ENCODE peak calls at places on chromosomes 2 and 18, in four cellular contexts. N, A, R and C are unnamed samples.

GRCh38 chr2:85458611-85459563 is 40.4 kb downstream of the SH2D6 start:
- DNase-seq in N (no peak), A (no peak), R (no peak), C (no peak)

GRCh38 chr2:16252251-16252650 is 311.9 kb downstream of the MYCN start:
- DNase-seq in N (no peak), A (no peak), R (no peak), C (no peak)

GRCh38 chr2:181673178-181673577 is 7.1 kb downstream of the NEUROD1 start:
- DNase-seq in N (no peak), A (no peak), R (no peak), C (no peak)

GRCh38 chr2:111122631-111123421 is 2.1 kb downstream of the BCL2L11 start:
- DNase-seq in N (peak; percentile 79), A (peak; percentile 93), R (peak; percentile 25), C (no peak)

GRCh38 chr18:51193621-51194287 is 3.7 kb downstream of the MEX3C start:
- DNase-seq in N (no peak), A (peak; percentile 15), R (no peak), C (no peak)

GRCh38 chr2:71827146-71827874 is 320.4 kb downstream of the CYP26B1 start:
- DNase-seq in N (no peak), A (no peak), R (no peak), C (no peak)

GRCh38 chr2:237886702-237887481 is 27.5 kb downstream of the RAMP1 start:
- DNase-seq in N (no peak), A (peak; percentile 94), R (no peak), C (no peak)

GRCh38 chr2:239695728-239696240 is 295.0 kb upstream of the HDAC4 start:
- DNase-seq in N (no peak), A (no peak), R (no peak), C (no peak)

GRCh38 chr18:49849331-49850217 is 36.2 kb upstream of the ACAA2 start:
- DNase-seq in N (no peak), A (peak; percentile 85), R (peak; percentile 92), C (no peak)

GRCh38 chr2:225103737-225104141 is 61.5 kb upstream of the DOCK10 start:
- DNase-seq in N (no peak), A (peak; percentile 27), R (no peak), C (no peak)

GRCh38 chr2:100011272-100011711 is 131.1 kb downstream of the AFF3 start:
- DNase-seq in N (no peak), A (peak; percentile 35), R (no peak), C (no peak)

GRCh38 chr2:53129851-53130250 is 637.8 kb upstream of the CHAC2 start:
- DNase-seq in N (no peak), A (peak; percentile 83), R (no peak), C (no peak)

GRCh38 chr2:45586600-45586999 is 24.5 kb downstream of the SRBD1 start:
- DNase-seq in N (no peak), A (no peak), R (no peak), C (no peak)

GRCh38 chr2:10236571-10237391 is 65.9 kb upstream of the HPCAL1 start:
- DNase-seq in N (no peak), A (no peak), R (no peak), C (no peak)

GRCh38 chr18:63963610-63964256 is 6.1 kb upstream of the SERPINB8 start:
- DNase-seq in N (peak; percentile 52), A (peak; percentile 79), R (no peak), C (no peak)

GRCh38 chr2:145845207-145845894 is 1325.4 kb upstream of the ZEB2 start:
- DNase-seq in N (no peak), A (peak; percentile 71), R (no peak), C (no peak)

GRCh38 chr2:241855245-241855887 is 3.3 kb downstream of the PDCD1 start:
- DNase-seq in N (no peak), A (no peak), R (no peak), C (no peak)

GRCh38 chr2:200357845-200358244 is 51.4 kb downstream of the SPATS2L start:
- DNase-seq in N (no peak), A (peak; percentile 60), R (no peak), C (no peak)

GRCh38 chr2:71933467-71934319 is 214.0 kb downstream of the CYP26B1 start:
- DNase-seq in N (no peak), A (peak; percentile 67), R (no peak), C (no peak)

GRCh38 chr2:159713691-159714585 is 1.6 kb downstream of the MARCHF7 start:
- DNase-seq in N (no peak), A (peak; percentile 42), R (peak; percentile 21), C (no peak)

GRCh38 chr2:223784221-223784772 is 53.1 kb downstream of the AP1S3 start:
- DNase-seq in N (no peak), A (no peak), R (no peak), C (no peak)
- H3K4me3 ChIP-seq in N (no peak overlapping the region), A (no peak overlapping the region), R (no peak overlapping the region), C (no peak overlapping the region)

DNA sequence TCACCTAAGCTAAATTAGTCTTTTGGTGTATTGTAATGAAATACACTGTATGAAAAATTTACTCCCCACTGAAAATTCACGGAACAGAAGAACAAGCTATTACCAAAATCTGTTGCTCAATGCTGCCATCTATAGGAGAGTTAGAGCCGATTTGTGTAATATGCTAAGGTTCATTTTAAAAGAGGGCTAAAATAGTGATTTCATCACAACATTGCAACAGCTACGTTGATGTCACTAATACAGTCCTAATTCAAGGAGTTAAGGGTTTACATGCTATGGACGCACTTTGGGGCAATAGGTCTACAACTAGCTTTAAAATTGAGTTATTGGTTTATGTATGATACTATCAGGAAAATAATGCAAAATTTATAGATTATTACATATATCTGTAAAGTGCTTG is 3.0 kb upstream of the IRS1 start:
- DNase-seq in N (peak; percentile 44), A (peak; percentile 93), R (no peak), C (peak; percentile 75)
- H3K4me1 ChIP-seq in N (no peaks in the 10 kb centered on the region), A (peaks cover 3% of the 10 kb centered on the region), R (peaks cover 20% of the 10 kb centered on the region), C (peaks cover 9% of the 10 kb centered on the region)

DNA sequence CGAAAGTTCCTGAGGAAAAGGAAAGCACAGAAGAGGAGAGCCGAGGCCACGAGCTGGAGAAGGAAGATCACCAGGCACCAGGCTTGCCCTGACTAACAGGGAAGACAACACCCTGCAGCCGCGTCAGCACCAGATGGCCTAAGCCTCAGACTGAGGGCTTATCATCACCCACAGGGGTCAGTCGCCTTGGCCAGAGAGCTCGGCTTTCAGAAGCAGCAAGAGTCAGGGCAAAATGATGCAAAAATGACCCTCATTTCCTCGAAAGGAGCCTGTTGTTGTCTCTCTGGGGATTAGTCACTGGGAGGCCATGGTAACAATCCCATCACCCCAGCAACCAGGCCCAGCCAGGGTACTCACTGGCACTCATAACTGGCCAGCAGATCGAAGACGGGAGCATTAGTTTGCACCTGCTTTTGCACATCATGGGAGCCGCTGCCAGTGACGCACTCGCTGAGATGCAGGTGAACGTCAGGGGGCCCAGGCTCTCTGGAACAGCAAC is 42.7 kb upstream of the ZFP36L2 start:
- DNase-seq in N (no peak), A (peak; percentile 98), R (no peak), C (no peak)
- H3K27ac ChIP-seq in N (peak overlapping the region; percentile 64), A (no peak overlapping the region), R (no peak overlapping the region), C (no peak overlapping the region)

DNA sequence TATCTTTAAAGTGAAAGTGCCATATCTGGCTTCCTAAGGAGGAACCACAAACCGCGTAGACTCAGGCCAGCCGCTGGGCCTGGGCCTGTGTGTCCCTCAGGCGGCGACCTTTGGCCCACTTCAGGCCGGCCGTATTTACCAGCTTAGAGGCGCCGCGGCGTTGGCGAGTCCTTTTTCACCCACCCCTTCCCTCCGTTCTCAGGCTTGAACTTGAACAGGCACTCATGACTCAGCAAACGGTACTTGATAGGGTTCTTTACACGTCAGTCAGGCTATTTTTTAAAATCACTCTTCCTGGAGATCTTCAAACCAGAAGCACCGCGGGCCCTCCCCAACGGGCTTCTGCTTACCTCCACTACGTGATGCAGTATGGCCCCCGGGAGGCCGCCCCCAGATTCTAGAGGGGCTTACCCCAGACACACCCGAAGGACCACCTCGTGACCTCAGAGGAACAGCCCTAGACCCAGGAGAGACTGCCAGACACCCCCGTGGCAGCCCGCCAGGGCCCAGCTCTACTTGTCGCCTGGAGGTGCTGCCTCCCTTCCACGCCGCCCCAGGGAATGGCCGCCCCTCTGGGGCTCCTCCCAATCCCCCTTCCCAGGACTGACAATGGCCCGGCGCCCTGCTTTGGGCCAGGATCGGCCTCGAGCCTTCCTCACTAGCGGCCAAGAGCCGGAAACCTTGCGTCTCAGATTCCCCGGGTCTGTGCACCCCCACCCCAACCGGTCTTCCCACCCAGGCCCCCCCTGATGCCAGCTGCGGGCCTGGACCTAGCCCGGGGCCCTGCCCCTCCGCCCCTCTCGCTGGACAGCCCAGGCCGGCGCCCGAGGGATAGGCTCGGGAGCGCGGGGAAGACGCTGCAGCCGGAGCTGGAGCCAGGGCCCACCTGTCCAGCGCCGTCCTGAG is 33.8 kb upstream of the IMPA2 start:
- DNase-seq in N (peak; percentile 83), A (peak; percentile 99), R (no peak), C (peak; percentile 60)
- H3K4me3 ChIP-seq in N (peak overlapping the region; percentile 28), A (peak overlapping the region; percentile 18), R (peak overlapping the region; percentile 49), C (peak overlapping the region; percentile 67)